ENCODE peak calls at places on chromosomes 13 and 19, in ten cellular contexts. I is lower leg skin, H is left ventricle myocardium inferior, S is astrocyte of the cerebellum, K is Peyer's patch, G is BE2C, A is endodermal cell, V is heart right ventricle, Q is cardiac muscle cell, C is fibroblast of lung. E is an unnamed sample.

GRCh38 chr13:29411493-29411892 is 184.0 kb downstream of the SLC7A1 start:
- DNase-seq in I (no peak), H (no peak), S (no peak), K (no peak), G (no peak), A (no peak), V (no peak), Q (peak), C (no peak), E (peak)

GRCh38 chr13:108827637-108828036 is 198.2 kb downstream of the MYO16 start:
- DNase-seq in I (no peak), H (no peak), S (no peak), K (no peak), G (no peak), A (no peak), V (no peak), Q (no peak), C (no peak), E (no peak)

GRCh38 chr19:45873219-45873772 is 9.2 kb downstream of the FOXA3 start:
- DNase-seq in I (no peak), H (no peak), S (no peak), K (no peak), G (no peak), A (no peak), V (no peak), Q (no peak), C (no peak), E (no peak)

GRCh38 chr13:43787998-43788397 is 1.2 kb upstream of the ENOX1 start:
- DNase-seq in I (no peak), H (no peak), S (peak), K (no peak), G (peak), A (no peak), V (no peak), Q (peak), C (peak), E (peak)

GRCh38 chr13:113145496-113145895 is 13.0 kb upstream of the PROZ start:
- DNase-seq in I (no peak), H (no peak), S (no peak), K (no peak), G (no peak), A (no peak), V (no peak), Q (no peak), C (no peak), E (no peak)

GRCh38 chr19:18109731-18110671 is 12.4 kb downstream of the MAST3 start:
- DNase-seq in I (no peak), H (peak), S (no peak), K (peak), G (peak), A (peak), V (peak), Q (no peak), C (no peak), E (no peak)

GRCh38 chr13:107284168-107284567 is 716.2 kb upstream of the ARGLU1 start:
- DNase-seq in I (no peak), H (no peak), S (peak), K (no peak), G (no peak), A (no peak), V (no peak), Q (peak), C (peak), E (peak)

GRCh38 chr13:94269557-94269956 is 209.9 kb downstream of the DCT start:
- DNase-seq in I (no peak), H (no peak), S (no peak), K (no peak), G (no peak), A (no peak), V (no peak), Q (no peak), C (no peak), E (no peak)

GRCh38 chr19:28602675-28603298 is 610.2 kb downstream of the UQCRFS1 start:
- DNase-seq in I (no peak), H (no peak), S (no peak), K (no peak), G (no peak), A (no peak), V (no peak), Q (no peak), C (no peak), E (no peak)

GRCh38 chr13:100176781-100177389 is 88.0 kb downstream of the PCCA start:
- DNase-seq in I (no peak), H (no peak), S (peak), K (no peak), G (peak), A (no peak), V (no peak), Q (peak), C (peak), E (peak)

GRCh38 chr19:47226426-47227346 is 4.3 kb downstream of the BBC3 start:
- DNase-seq in I (peak), H (peak), S (no peak), K (peak), G (peak), A (no peak), V (peak), Q (peak), C (peak), E (peak)

GRCh38 chr19:49106648-49107135 is 7.5 kb upstream of the LIN7B start:
- DNase-seq in I (no peak), H (peak), S (no peak), K (peak), G (peak), A (peak), V (peak), Q (peak), C (peak), E (peak)

GRCh38 chr19:6654347-6655310 is 15.3 kb downstream of the TNFSF14 start:
- DNase-seq in I (no peak), H (no peak), S (no peak), K (no peak), G (no peak), A (no peak), V (no peak), Q (no peak), C (no peak), E (no peak)

GRCh38 chr13:91331047-91331915 is 16.2 kb upstream of the MIR17HG start:
- DNase-seq in I (no peak), H (no peak), S (no peak), K (no peak), G (no peak), A (no peak), V (no peak), Q (no peak), C (no peak), E (no peak)

GRCh38 chr13:106650690-106651205 is 82.8 kb upstream of the ARGLU1 start:
- DNase-seq in I (no peak), H (no peak), S (no peak), K (no peak), G (no peak), A (no peak), V (no peak), Q (no peak), C (peak), E (no peak)

GRCh38 chr13:110960219-110960618 is 45.4 kb upstream of the ANKRD10 start:
- DNase-seq in I (peak), H (no peak), S (no peak), K (no peak), G (no peak), A (no peak), V (no peak), Q (no peak), C (no peak), E (no peak)

GRCh38 chr19:40530091-40530901 is 46.4 kb upstream of the SHKBP1 start:
- DNase-seq in I (no peak), H (no peak), S (no peak), K (no peak), G (peak), A (peak), V (peak), Q (no peak), C (no peak), E (no peak)

GRCh38 chr19:15379996-15380647 is 535 bp upstream of the AKAP8 start:
- DNase-seq in I (no peak), H (peak), S (no peak), K (peak), G (peak), A (peak), V (no peak), Q (peak), C (peak), E (peak)

GRCh38 chr19:50728084-50728737 is 5.0 kb downstream of the CLEC11A start:
- DNase-seq in I (peak), H (peak), S (no peak), K (no peak), G (peak), A (peak), V (peak), Q (peak), C (peak), E (peak)

GRCh38 chr13:100534147-100534818 is 54.3 kb downstream of the GGACT start:
- DNase-seq in I (no peak), H (no peak), S (no peak), K (no peak), G (no peak), A (peak), V (no peak), Q (no peak), C (no peak), E (no peak)

DNA sequence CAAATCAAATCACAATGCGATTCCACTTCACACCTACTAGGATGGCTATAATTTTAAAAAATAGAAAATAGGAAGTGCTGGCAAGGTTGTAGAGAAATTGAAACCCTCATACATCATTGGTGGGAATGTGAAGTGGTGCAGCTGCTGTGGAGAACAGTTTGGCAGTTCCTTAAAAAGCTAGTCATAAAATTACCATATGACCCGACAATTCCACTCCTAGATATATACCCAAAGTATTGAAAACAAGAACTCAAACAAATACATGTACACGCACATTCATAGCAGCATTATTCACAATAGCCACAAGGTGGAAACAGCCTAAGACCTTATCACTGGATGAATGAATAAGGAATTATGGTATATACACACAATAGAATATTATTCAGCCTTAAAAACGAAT is 12.0 kb downstream of the HMGB1 start:
- DNase-seq in I (no peak), H (no peak), S (no peak), K (no peak), G (no peak), A (no peak), V (no peak), Q (peak), C (no peak), E (peak)
- TF ChIP-seq CTCF in I (no peak), H (no peak), S (peak), K (peak), G (peak), A (peak), V (no peak), Q (peak), C (no peak), E (peak)

GRCh38 chr19:2424686-2425621 is 2.4 kb downstream of the TIMM13 start:
- DNase-seq in I (peak), H (peak), S (no peak), K (peak), G (peak), A (peak), V (peak), Q (peak), C (peak), E (peak)
- H3K4me3 ChIP-seq in I (no peak), H (peak), S (peak), K (peak), G (peak), A (peak), V (no peak), Q (no peak), C (peak), E (peak)

GRCh38 chr19:16804176-16804575 is 25.0 kb upstream of the SIN3B start:
- DNase-seq in I (no peak), H (no peak), S (no peak), K (no peak), G (no peak), A (no peak), V (no peak), Q (no peak), C (no peak), E (no peak)

GRCh38 chr19:16799740-16800139 is 29.5 kb upstream of the SIN3B start:
- DNase-seq in I (no peak), H (no peak), S (no peak), K (no peak), G (no peak), A (no peak), V (no peak), Q (no peak), C (no peak), E (no peak)

GRCh38 chr19:16797876-16798275 is 31.3 kb upstream of the SIN3B start:
- DNase-seq in I (no peak), H (no peak), S (no peak), K (no peak), G (no peak), A (no peak), V (no peak), Q (no peak), C (no peak), E (no peak)

GRCh38 chr19:16795731-16796130 is 33.5 kb upstream of the SIN3B start:
- DNase-seq in I (no peak), H (no peak), S (no peak), K (no peak), G (no peak), A (no peak), V (no peak), Q (peak), C (no peak), E (no peak)

GRCh38 chr19:16801599-16801998 is 27.6 kb upstream of the SIN3B start:
- DNase-seq in I (no peak), H (no peak), S (no peak), K (no peak), G (no peak), A (no peak), V (no peak), Q (peak), C (peak), E (peak)
- TF ChIP-seq CTCF in I (no peak), H (no peak), S (no peak), K (no peak), G (no peak), A (no peak), V (no peak), Q (no peak), C (no peak), E (no peak)

GRCh38 chr19:53959176-53959757 is 3.5 kb upstream of the CACNG8 start:
- DNase-seq in I (no peak), H (no peak), S (no peak), K (no peak), G (no peak), A (peak), V (no peak), Q (peak), C (no peak), E (no peak)

GRCh38 chr19:53961523-53962345 is 1.0 kb upstream of the CACNG8 start:
- DNase-seq in I (no peak), H (no peak), S (no peak), K (no peak), G (no peak), A (no peak), V (no peak), Q (peak), C (no peak), E (no peak)

GRCh38 chr19:53962887-53963435 is at the start of gene CACNG8:
- DNase-seq in I (no peak), H (no peak), S (no peak), K (no peak), G (no peak), A (no peak), V (no peak), Q (no peak), C (no peak), E (no peak)

GRCh38 chr19:53960187-53960586 is 2.5 kb upstream of the CACNG8 start:
- DNase-seq in I (no peak), H (no peak), S (no peak), K (no peak), G (no peak), A (no peak), V (no peak), Q (no peak), C (no peak), E (no peak)

DNA sequence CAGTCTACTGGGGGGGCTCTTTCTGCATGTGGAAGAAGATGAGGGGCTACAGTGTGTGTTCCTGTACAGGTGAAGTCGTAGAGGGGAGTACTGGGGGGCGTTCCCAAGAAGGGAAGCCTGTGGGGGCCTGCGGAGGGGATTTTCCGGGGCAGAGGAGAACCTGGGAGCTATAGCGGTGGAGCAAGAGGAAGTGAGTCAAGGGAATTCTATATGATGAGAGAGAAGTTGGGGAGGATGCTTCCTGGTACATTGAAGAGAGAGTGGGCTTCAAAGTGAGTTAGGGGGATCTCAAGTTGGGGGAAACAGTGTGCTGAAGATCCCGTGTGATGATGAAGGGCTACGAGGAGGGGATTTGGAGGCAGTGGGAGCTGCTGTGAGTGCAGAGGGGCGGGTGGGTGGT is 1.9 kb upstream of the CACNG8 start:
- DNase-seq in I (no peak), H (no peak), S (no peak), K (no peak), G (no peak), A (no peak), V (no peak), Q (no peak), C (no peak), E (no peak)
- H3K4me3 ChIP-seq in I (no peak), H (no peak), S (no peak), K (no peak), G (no peak), A (no peak), V (no peak), Q (no peak), C (peak), E (no peak)

DNA sequence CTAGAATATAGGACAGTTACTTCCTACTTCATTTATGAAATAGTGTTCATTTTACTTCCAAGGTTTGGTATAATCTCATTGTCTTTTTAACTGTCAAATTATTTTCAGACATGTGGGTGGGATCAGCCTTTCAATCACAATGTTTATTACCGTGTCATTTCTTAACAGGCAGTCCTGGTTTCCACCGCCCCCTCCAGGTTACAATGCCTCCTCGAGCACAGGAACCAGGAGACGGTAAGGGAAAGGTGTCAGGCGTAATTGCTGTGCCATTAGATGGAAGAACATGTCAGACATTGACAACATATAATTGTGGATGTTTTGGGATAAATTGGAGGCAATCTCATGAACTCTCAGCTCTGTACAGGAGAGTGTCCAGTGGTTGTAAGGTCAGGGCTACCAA is 36.5 kb downstream of the SCEL start:
- DNase-seq in I (no peak), H (no peak), S (no peak), K (no peak), G (no peak), A (no peak), V (no peak), Q (no peak), C (no peak), E (no peak)
- TF ChIP-seq CTCF in I (no peak), H (no peak), S (no peak), K (no peak), G (no peak), A (peak), V (no peak), Q (no peak), C (no peak), E (no peak)

DNA sequence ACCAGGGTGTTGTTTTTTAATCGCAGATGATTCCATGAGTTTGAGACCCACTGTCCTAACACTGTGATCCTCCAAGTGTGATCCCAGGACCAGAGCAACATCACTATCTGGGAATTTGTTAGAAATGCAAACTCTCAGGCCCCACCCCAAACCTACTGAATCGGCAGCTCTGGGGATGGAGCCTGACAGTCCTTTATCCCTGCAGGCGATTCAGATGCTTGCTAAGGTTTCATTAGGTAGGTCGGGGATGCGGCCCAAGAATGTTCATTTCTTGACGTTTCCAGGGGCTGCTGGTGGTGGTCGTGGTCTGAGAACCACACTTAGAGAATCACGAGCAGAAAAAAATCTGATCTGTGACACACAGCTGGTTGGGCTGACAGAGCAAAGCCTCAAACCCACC is 1.4 kb upstream of the FARP1 start:
- DNase-seq in I (peak), H (no peak), S (no peak), K (no peak), G (no peak), A (peak), V (no peak), Q (no peak), C (no peak), E (no peak)
- H3K4me3 ChIP-seq in I (no peak), H (no peak), S (no peak), K (no peak), G (no peak), A (peak), V (no peak), Q (no peak), C (no peak), E (no peak)

DNA sequence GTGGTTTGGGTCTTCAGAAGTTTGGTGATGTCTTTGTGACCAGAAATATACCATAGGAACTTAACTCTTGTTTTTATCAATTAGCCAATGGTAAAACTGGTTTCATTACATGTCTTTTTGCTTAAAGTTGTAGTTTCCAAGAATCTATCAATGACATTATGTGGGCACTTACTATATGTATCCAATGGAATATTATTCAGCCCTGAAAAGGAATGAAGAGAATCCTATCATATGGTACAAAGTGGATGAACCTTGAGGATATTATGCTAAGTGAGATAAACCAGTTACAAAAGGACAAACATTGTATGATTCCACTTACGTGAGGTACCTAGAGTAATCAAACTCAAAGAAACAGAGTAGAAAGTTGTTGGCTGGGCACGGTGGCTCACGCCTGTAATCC is 26.4 kb downstream of the RCBTB1 start:
- DNase-seq in I (no peak), H (no peak), S (no peak), K (no peak), G (no peak), A (no peak), V (no peak), Q (no peak), C (no peak), E (no peak)
- TF ChIP-seq CTCF in I (no peak), H (no peak), S (no peak), K (no peak), G (no peak), A (no peak), V (no peak), Q (no peak), C (no peak), E (no peak)

GRCh38 chr19:35641515-35642151 is at the start of gene ETV2:
- DNase-seq in I (no peak), H (no peak), S (no peak), K (no peak), G (peak), A (peak), V (peak), Q (peak), C (peak), E (peak)
- H3K4me3 ChIP-seq in I (no peak), H (no peak), S (no peak), K (no peak), G (no peak), A (no peak), V (no peak), Q (no peak), C (no peak), E (no peak)

E was measured in fibroblast of villous mesenchyme.